ENCODE peak calls at places on chromosomes 11 and 22, in six cellular contexts. One of them, this sample, is unnamed.

GRCh38 chr11:14934641-14935351 is 37.4 kb downstream of the CALCA start:
- DNase-seq in iris pigment epithelial cell: no peak
- DNase-seq in GM23248: no peak
- DNase-seq in AG04450: no peak
- DNase-seq in hippocampal formation: no peak
- DNase-seq in amygdala: no peak
- DNase-seq in this sample: no peak

GRCh38 chr11:1160231-1161101 is 2.7 kb downstream of the MUC5AC start:
- DNase-seq in iris pigment epithelial cell: no peak
- DNase-seq in amygdala: no peak
- DNase-seq in AG04450: no peak
- DNase-seq in GM23248: no peak
- DNase-seq in hippocampal formation: no peak
- DNase-seq in this sample: no peak

GRCh38 chr11:93817426-93818348 is 32.7 kb downstream of the VSTM5 start:
- DNase-seq in amygdala: no peak
- DNase-seq in AG04450: no peak
- DNase-seq in hippocampal formation: no peak
- DNase-seq in iris pigment epithelial cell: no peak
- DNase-seq in GM23248: peak; percentile 49
- DNase-seq in this sample: no peak

GRCh38 chr11:65084598-65085375 is 765 bp downstream of the ZFPL1 start:
- DNase-seq in GM23248: peak; percentile 50
- DNase-seq in iris pigment epithelial cell: no peak
- DNase-seq in amygdala: no peak
- DNase-seq in hippocampal formation: no peak
- DNase-seq in AG04450: no peak
- DNase-seq in this sample: no peak

GRCh38 chr11:5689551-5689983 is at the start of gene TRIM22:
- DNase-seq in GM23248: peak; percentile 88
- DNase-seq in amygdala: no peak
- DNase-seq in AG04450: no peak
- DNase-seq in hippocampal formation: peak; percentile 73
- DNase-seq in iris pigment epithelial cell: peak; percentile 87
- DNase-seq in this sample: no peak

GRCh38 chr11:134101292-134101691 is 32.4 kb downstream of the JAM3 start:
- DNase-seq in hippocampal formation: no peak
- DNase-seq in amygdala: no peak
- DNase-seq in GM23248: peak; percentile 63
- DNase-seq in iris pigment epithelial cell: peak; percentile 76
- DNase-seq in AG04450: no peak
- DNase-seq in this sample: no peak

GRCh38 chr11:17718510-17718962 is 835 bp upstream of the MYOD1 start:
- DNase-seq in AG04450: no peak
- DNase-seq in hippocampal formation: no peak
- DNase-seq in amygdala: no peak
- DNase-seq in GM23248: no peak
- DNase-seq in iris pigment epithelial cell: no peak
- DNase-seq in this sample: no peak

GRCh38 chr22:48709453-48709852 is 1118.2 kb downstream of the BRD1 start:
- DNase-seq in AG04450: no peak
- DNase-seq in iris pigment epithelial cell: no peak
- DNase-seq in GM23248: no peak
- DNase-seq in amygdala: no peak
- DNase-seq in hippocampal formation: no peak
- DNase-seq in this sample: no peak

GRCh38 chr11:124440608-124441007 is 4.9 kb downstream of the OR8B8 start:
- DNase-seq in iris pigment epithelial cell: no peak
- DNase-seq in amygdala: no peak
- DNase-seq in GM23248: no peak
- DNase-seq in AG04450: no peak
- DNase-seq in hippocampal formation: no peak
- DNase-seq in this sample: no peak

GRCh38 chr11:17750817-17751165 is 16.2 kb downstream of the KCNC1 start:
- DNase-seq in iris pigment epithelial cell: no peak
- DNase-seq in AG04450: no peak
- DNase-seq in hippocampal formation: no peak
- DNase-seq in amygdala: no peak
- DNase-seq in GM23248: no peak
- DNase-seq in this sample: no peak

GRCh38 chr22:47192106-47192650 is 429.7 kb downstream of the TBC1D22A start:
- DNase-seq in GM23248: no peak
- DNase-seq in amygdala: no peak
- DNase-seq in AG04450: no peak
- DNase-seq in iris pigment epithelial cell: no peak
- DNase-seq in hippocampal formation: no peak
- DNase-seq in this sample: peak; percentile 36

GRCh38 chr11:119975561-119976152 is 162.3 kb downstream of the TRIM29 start:
- DNase-seq in AG04450: no peak
- DNase-seq in hippocampal formation: peak; percentile 92
- DNase-seq in GM23248: no peak
- DNase-seq in iris pigment epithelial cell: no peak
- DNase-seq in amygdala: no peak
- DNase-seq in this sample: peak; percentile 83

GRCh38 chr11:68976095-68976494 is 4.7 kb downstream of the MRGPRD start:
- DNase-seq in GM23248: no peak
- DNase-seq in hippocampal formation: no peak
- DNase-seq in amygdala: no peak
- DNase-seq in iris pigment epithelial cell: no peak
- DNase-seq in AG04450: no peak
- DNase-seq in this sample: no peak

GRCh38 chr11:22477312-22477711 is 139.1 kb downstream of the SLC17A6 start:
- DNase-seq in GM23248: peak; percentile 53
- DNase-seq in hippocampal formation: no peak
- DNase-seq in iris pigment epithelial cell: peak; percentile 34
- DNase-seq in amygdala: no peak
- DNase-seq in AG04450: no peak
- DNase-seq in this sample: no peak

GRCh38 chr22:23216331-23217170 is 36.2 kb downstream of the BCR start:
- DNase-seq in AG04450: no peak
- DNase-seq in iris pigment epithelial cell: no peak
- DNase-seq in hippocampal formation: no peak
- DNase-seq in GM23248: no peak
- DNase-seq in amygdala: no peak
- DNase-seq in this sample: no peak

GRCh38 chr11:126115820-126116319 is 53.2 kb upstream of the CDON start:
- DNase-seq in iris pigment epithelial cell: peak; percentile 87
- DNase-seq in amygdala: no peak
- DNase-seq in GM23248: peak; percentile 94
- DNase-seq in AG04450: peak; percentile 77
- DNase-seq in hippocampal formation: no peak
- DNase-seq in this sample: no peak

GRCh38 chr11:117551761-117552343 is 224.2 kb downstream of the CEP164 start:
- DNase-seq in iris pigment epithelial cell: no peak
- DNase-seq in amygdala: no peak
- DNase-seq in hippocampal formation: no peak
- DNase-seq in GM23248: no peak
- DNase-seq in AG04450: no peak
- DNase-seq in this sample: no peak

GRCh38 chr11:119323532-119324033 is 6.7 kb upstream of the MCAM start:
- DNase-seq in GM23248: peak; percentile 72
- DNase-seq in hippocampal formation: no peak
- DNase-seq in amygdala: peak; percentile 37
- DNase-seq in AG04450: no peak
- DNase-seq in iris pigment epithelial cell: peak; percentile 58
- DNase-seq in this sample: no peak